ENCODE peak calls at places on chromosomes 13 and 19, in nine cellular contexts. O is fibroblast of lung, J is SK-N-SH, Y is pancreas, C is lung, M is brain microvascular endothelial cell, T is right atrium auricular region, A is thoracic aorta, H is heart left ventricle. B is an unnamed sample.
A peak's percentile ranks its signal among the peaks of the same experiment; 100 is the strongest.

GRCh38 chr13:38228322-38228721 is 121.3 kb upstream of the UFM1 start:
- DNase-seq in O (no peak), J (no peak), Y (no peak), C (no peak), M (no peak), T (no peak), A (no peak), H (no peak), B (no peak)

GRCh38 chr19:35509861-35510625 is 3.4 kb downstream of the DMKN start:
- DNase-seq in O (peak; percentile 21), J (peak; percentile 90), Y (peak; percentile 93), C (peak; percentile 90), M (no peak), T (peak; percentile 73), A (no peak), H (peak; percentile 65), B (peak; percentile 69)

GRCh38 chr13:56900549-56901279 is 240.0 kb upstream of the PRR20A start:
- DNase-seq in O (no peak), J (no peak), Y (no peak), C (no peak), M (no peak), T (no peak), A (no peak), H (no peak), B (no peak)

GRCh38 chr13:24225062-24225461 is 64.5 kb downstream of the SPATA13 start:
- DNase-seq in O (no peak), J (no peak), Y (peak; percentile 33), C (no peak), M (no peak), T (no peak), A (no peak), H (no peak), B (no peak)

GRCh38 chr19:40223135-40223822 is 3.2 kb downstream of the CCNP start:
- DNase-seq in O (no peak), J (no peak), Y (peak; percentile 47), C (no peak), M (no peak), T (no peak), A (no peak), H (no peak), B (no peak)

GRCh38 chr13:70623260-70623659 is 515.0 kb upstream of the KLHL1 start:
- DNase-seq in O (peak; percentile 3), J (peak; percentile 12), Y (no peak), C (no peak), M (no peak), T (no peak), A (no peak), H (no peak), B (peak; percentile 15)

GRCh38 chr13:63351081-63351480 is 1935.4 kb upstream of the PCDH20 start:
- DNase-seq in O (no peak), J (no peak), Y (no peak), C (no peak), M (no peak), T (no peak), A (no peak), H (no peak), B (no peak)

GRCh38 chr19:47652285-47652684 is 43.4 kb downstream of the BICRA start:
- DNase-seq in O (no peak), J (no peak), Y (no peak), C (no peak), M (no peak), T (no peak), A (no peak), H (no peak), B (no peak)

GRCh38 chr13:32426191-32426980 is 1.5 kb downstream of the N4BP2L1 start:
- DNase-seq in O (no peak), J (no peak), Y (no peak), C (no peak), M (no peak), T (no peak), A (no peak), H (peak; percentile 10), B (no peak)

GRCh38 chr19:7852851-7853759 is 21.1 kb downstream of the PRR36 start:
- DNase-seq in O (peak; percentile 44), J (peak; percentile 97), Y (peak; percentile 95), C (peak; percentile 80), M (no peak), T (no peak), A (no peak), H (peak; percentile 49), B (peak; percentile 54)

GRCh38 chr19:6423499-6424189 is 967 bp downstream of the KHSRP start:
- DNase-seq in O (peak; percentile 42), J (peak; percentile 65), Y (peak; percentile 35), C (no peak), M (peak; percentile 33), T (peak; percentile 61), A (no peak), H (no peak), B (peak; percentile 33)

GRCh38 chr13:112448621-112449544 is 72.7 kb downstream of the SPACA7 start:
- DNase-seq in O (no peak), J (peak; percentile 12), Y (no peak), C (peak; percentile 26), M (no peak), T (peak; percentile 47), A (no peak), H (no peak), B (no peak)

GRCh38 chr13:25881946-25882574 is 169.8 kb downstream of the SHISA2 start:
- DNase-seq in O (peak; percentile 90), J (peak; percentile 64), Y (no peak), C (no peak), M (peak; percentile 29), T (no peak), A (no peak), H (no peak), B (no peak)

GRCh38 chr13:38755792-38756191 is 68.9 kb downstream of the FREM2 start:
- DNase-seq in O (no peak), J (no peak), Y (no peak), C (no peak), M (no peak), T (no peak), A (no peak), H (no peak), B (no peak)

GRCh38 chr19:4264812-4265211 is 14.3 kb upstream of the SHD start:
- DNase-seq in O (no peak), J (no peak), Y (no peak), C (no peak), M (no peak), T (no peak), A (no peak), H (no peak), B (no peak)

GRCh38 chr19:4267901-4268815 is 10.9 kb upstream of the SHD start:
- DNase-seq in O (no peak), J (no peak), Y (peak; percentile 77), C (no peak), M (no peak), T (no peak), A (no peak), H (no peak), B (no peak)

GRCh38 chr19:4268816-4269430 is 10.1 kb upstream of the SHD start:
- DNase-seq in O (no peak), J (no peak), Y (no peak), C (no peak), M (no peak), T (no peak), A (no peak), H (no peak), B (no peak)

GRCh38 chr19:4266253-4267000 is 12.6 kb upstream of the SHD start:
- DNase-seq in O (no peak), J (no peak), Y (no peak), C (no peak), M (no peak), T (no peak), A (no peak), H (no peak), B (no peak)

DNA sequence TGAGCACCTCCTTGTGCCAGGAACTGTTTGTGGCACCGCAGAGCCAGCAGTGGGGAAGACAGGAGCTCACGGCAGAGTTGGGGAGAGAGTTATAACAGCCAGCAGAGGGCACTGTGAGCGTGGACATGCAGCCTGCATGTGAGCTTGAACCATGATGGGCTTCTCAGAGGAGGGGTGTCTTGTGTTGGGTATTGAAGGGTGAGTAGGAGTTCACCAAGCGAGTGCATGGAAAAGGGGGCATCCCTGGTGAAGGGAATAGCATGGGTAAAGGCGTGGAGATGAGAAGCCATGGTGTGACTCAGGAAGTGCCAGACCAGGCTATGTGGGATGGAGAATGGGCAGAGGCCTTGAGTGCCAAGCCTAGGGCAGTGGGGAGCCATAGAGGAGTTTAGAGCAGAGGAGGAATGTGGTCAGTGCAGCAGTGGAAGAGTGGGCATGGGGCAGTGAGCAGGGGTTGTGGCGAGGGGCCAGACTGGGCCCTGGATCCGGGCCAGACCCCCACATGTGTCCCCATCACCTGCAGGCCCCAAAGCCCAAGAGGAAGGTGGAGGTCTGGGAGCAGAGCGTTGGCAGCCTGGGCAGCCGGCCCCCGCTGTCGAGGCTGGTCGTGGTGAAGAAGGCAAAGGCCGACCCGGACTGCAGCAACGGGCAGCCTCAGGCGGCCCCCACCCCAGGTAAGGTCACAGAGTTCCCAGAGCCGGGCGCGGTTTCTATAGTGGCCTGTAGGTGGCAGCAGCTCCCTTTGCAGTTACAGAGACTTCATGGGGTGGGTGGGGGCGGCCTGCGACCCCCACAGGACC is 11.8 kb upstream of the SHD start:
- DNase-seq in O (peak; percentile 17), J (peak; percentile 89), Y (peak; percentile 62), C (peak; percentile 41), M (peak; percentile 10), T (no peak), A (no peak), H (no peak), B (peak; percentile 27)
- TF ChIP-seq CTCF in O (peak; percentile 70), J (peak; percentile 92), Y (peak; percentile 73), C (peak; percentile 56), M (peak; percentile 86), T (peak; percentile 84), A (peak; percentile 80), H (peak; percentile 86), B (peak; percentile 84)

GRCh38 chr19:2014081-2014693 is 1.3 kb downstream of the BTBD2 start:
- DNase-seq in O (no peak), J (peak; percentile 42), Y (no peak), C (no peak), M (no peak), T (no peak), A (no peak), H (no peak), B (no peak)
- H3K4me3 ChIP-seq in O (peak overlapping the region; percentile 62), J (peak overlapping the region; percentile 60), Y (no peak overlapping the region), C (no peak overlapping the region), M (peak overlapping the region; percentile 65), T (no peak overlapping the region), A (peak overlapping the region; percentile 77), H (no peak overlapping the region), B (peak overlapping the region; percentile 85)

DNA sequence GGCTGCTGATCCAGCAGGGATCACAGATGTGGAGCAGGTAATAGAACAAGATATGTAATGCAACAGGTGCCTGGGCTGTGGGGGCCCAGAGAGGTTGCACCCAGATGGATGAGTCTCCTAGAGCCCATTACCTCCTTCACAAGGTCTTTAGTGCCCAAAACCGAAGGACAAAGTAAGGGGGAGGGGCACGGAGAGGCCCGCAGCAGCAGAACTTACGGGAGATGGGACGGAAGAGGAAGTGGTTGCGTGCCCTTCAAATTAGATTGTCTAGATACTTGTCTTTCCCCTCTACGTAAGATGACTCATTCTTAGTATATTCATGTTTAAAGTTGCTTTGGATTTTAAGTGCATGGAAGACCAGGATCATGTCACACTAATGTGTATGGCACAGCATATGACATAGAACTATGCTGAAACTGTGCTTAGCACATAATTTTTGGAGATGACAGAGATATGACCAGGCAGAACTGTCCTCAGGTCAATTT is 5.7 kb upstream of the MRPS31 start:
- DNase-seq in O (peak; percentile 76), J (no peak), Y (no peak), C (peak; percentile 44), M (peak; percentile 30), T (no peak), A (no peak), H (no peak), B (peak; percentile 58)
- H3K27me3 ChIP-seq in O (no peaks in the 10 kb centered on the region), J (no peaks in the 10 kb centered on the region), Y (no peaks in the 10 kb centered on the region), C (no peaks in the 10 kb centered on the region), M (no peaks in the 10 kb centered on the region), T (no peaks in the 10 kb centered on the region), A (no peaks in the 10 kb centered on the region), H (no peaks in the 10 kb centered on the region), B (no peaks in the 10 kb centered on the region)

GRCh38 chr19:30077851-30078355 is 135.9 kb downstream of the URI1 start:
- DNase-seq in O (no peak), J (peak; percentile 18), Y (no peak), C (no peak), M (no peak), T (no peak), A (no peak), H (no peak), B (no peak)
- TF ChIP-seq CTCF in O (no peak), J (no peak), Y (no peak), C (no peak), M (no peak), T (no peak), A (no peak), H (no peak), B (no peak)